ENCODE peak calls at places on chromosomes 12 and 14, in six cellular contexts. One of them, this sample, is unnamed.
A peak's percentile ranks its signal among the peaks of the same experiment; 100 is the strongest.

GRCh38 chr12:49357099-49357678 is 10.1 kb upstream of the SPATS2 start:
- DNase-seq in activated T-cell treated with anti-CD3 and anti-CD28 coated beads for 48 hours: no peak
- DNase-seq in stimulated activated CD4-positive, alpha-beta T cell treated with anti-CD3 and anti-CD28 coated beads, Interleukin-2, amount 100 ng/mL, for 48 hours: no peak
- DNase-seq in NCI-H524: peak; percentile 45
- DNase-seq in epithelial cell of proximal tubule: no peak
- DNase-seq in NCI-H82: peak; percentile 37
- DNase-seq in this sample: no peak

GRCh38 chr12:52032797-52033505 is 18.3 kb upstream of the NR4A1 start:
- DNase-seq in activated T-cell treated with anti-CD3 and anti-CD28 coated beads for 48 hours: peak; percentile 87
- DNase-seq in stimulated activated CD4-positive, alpha-beta T cell treated with anti-CD3 and anti-CD28 coated beads, Interleukin-2, amount 100 ng/mL, for 48 hours: peak; percentile 80
- DNase-seq in NCI-H524: peak; percentile 91
- DNase-seq in epithelial cell of proximal tubule: peak; percentile 46
- DNase-seq in NCI-H82: peak; percentile 99
- DNase-seq in this sample: peak; percentile 93

GRCh38 chr12:51811203-51811805 is 37.2 kb downstream of the FIGNL2 start:
- DNase-seq in activated T-cell treated with anti-CD3 and anti-CD28 coated beads for 48 hours: no peak
- DNase-seq in stimulated activated CD4-positive, alpha-beta T cell treated with anti-CD3 and anti-CD28 coated beads, Interleukin-2, amount 100 ng/mL, for 48 hours: no peak
- DNase-seq in NCI-H524: no peak
- DNase-seq in epithelial cell of proximal tubule: no peak
- DNase-seq in NCI-H82: no peak
- DNase-seq in this sample: no peak

GRCh38 chr12:2283480-2283879 is 230.7 kb downstream of the CACNA1C start:
- DNase-seq in activated T-cell treated with anti-CD3 and anti-CD28 coated beads for 48 hours: no peak
- DNase-seq in stimulated activated CD4-positive, alpha-beta T cell treated with anti-CD3 and anti-CD28 coated beads, Interleukin-2, amount 100 ng/mL, for 48 hours: no peak
- DNase-seq in NCI-H524: no peak
- DNase-seq in epithelial cell of proximal tubule: no peak
- DNase-seq in NCI-H82: no peak
- DNase-seq in this sample: no peak

GRCh38 chr12:46387697-46388096 is 15.1 kb upstream of the SLC38A2 start:
- DNase-seq in activated T-cell treated with anti-CD3 and anti-CD28 coated beads for 48 hours: no peak
- DNase-seq in stimulated activated CD4-positive, alpha-beta T cell treated with anti-CD3 and anti-CD28 coated beads, Interleukin-2, amount 100 ng/mL, for 48 hours: no peak
- DNase-seq in NCI-H524: no peak
- DNase-seq in epithelial cell of proximal tubule: no peak
- DNase-seq in NCI-H82: no peak
- DNase-seq in this sample: peak; percentile 56

GRCh38 chr12:132161796-132162507 is 17.7 kb downstream of the NOC4L start:
- DNase-seq in activated T-cell treated with anti-CD3 and anti-CD28 coated beads for 48 hours: no peak
- DNase-seq in stimulated activated CD4-positive, alpha-beta T cell treated with anti-CD3 and anti-CD28 coated beads, Interleukin-2, amount 100 ng/mL, for 48 hours: no peak
- DNase-seq in NCI-H524: no peak
- DNase-seq in epithelial cell of proximal tubule: no peak
- DNase-seq in NCI-H82: no peak
- DNase-seq in this sample: no peak

GRCh38 chr14:104143521-104144452 is 5.4 kb downstream of the KIF26A start:
- DNase-seq in activated T-cell treated with anti-CD3 and anti-CD28 coated beads for 48 hours: no peak
- DNase-seq in stimulated activated CD4-positive, alpha-beta T cell treated with anti-CD3 and anti-CD28 coated beads, Interleukin-2, amount 100 ng/mL, for 48 hours: no peak
- DNase-seq in NCI-H524: no peak
- DNase-seq in epithelial cell of proximal tubule: no peak
- DNase-seq in NCI-H82: no peak
- DNase-seq in this sample: no peak

GRCh38 chr12:75642226-75642625 is 130.8 kb upstream of the KRR1 start:
- DNase-seq in activated T-cell treated with anti-CD3 and anti-CD28 coated beads for 48 hours: no peak
- DNase-seq in stimulated activated CD4-positive, alpha-beta T cell treated with anti-CD3 and anti-CD28 coated beads, Interleukin-2, amount 100 ng/mL, for 48 hours: no peak
- DNase-seq in NCI-H524: no peak
- DNase-seq in epithelial cell of proximal tubule: no peak
- DNase-seq in NCI-H82: no peak
- DNase-seq in this sample: no peak

GRCh38 chr14:68359862-68360552 is 432.9 kb downstream of the ZFP36L1 start:
- DNase-seq in activated T-cell treated with anti-CD3 and anti-CD28 coated beads for 48 hours: no peak
- DNase-seq in stimulated activated CD4-positive, alpha-beta T cell treated with anti-CD3 and anti-CD28 coated beads, Interleukin-2, amount 100 ng/mL, for 48 hours: no peak
- DNase-seq in NCI-H524: no peak
- DNase-seq in epithelial cell of proximal tubule: no peak
- DNase-seq in NCI-H82: no peak
- DNase-seq in this sample: no peak

GRCh38 chr14:85483652-85484051 is 46.3 kb upstream of the FLRT2 start:
- DNase-seq in activated T-cell treated with anti-CD3 and anti-CD28 coated beads for 48 hours: no peak
- DNase-seq in stimulated activated CD4-positive, alpha-beta T cell treated with anti-CD3 and anti-CD28 coated beads, Interleukin-2, amount 100 ng/mL, for 48 hours: no peak
- DNase-seq in NCI-H524: no peak
- DNase-seq in epithelial cell of proximal tubule: no peak
- DNase-seq in NCI-H82: no peak
- DNase-seq in this sample: no peak

GRCh38 chr12:132558861-132559623 is 51.3 kb downstream of the LRCOL1 start:
- DNase-seq in activated T-cell treated with anti-CD3 and anti-CD28 coated beads for 48 hours: no peak
- DNase-seq in stimulated activated CD4-positive, alpha-beta T cell treated with anti-CD3 and anti-CD28 coated beads, Interleukin-2, amount 100 ng/mL, for 48 hours: no peak
- DNase-seq in NCI-H524: peak; percentile 10
- DNase-seq in epithelial cell of proximal tubule: peak; percentile 15
- DNase-seq in NCI-H82: no peak
- DNase-seq in this sample: no peak

GRCh38 chr12:118391836-118392235 is 15.5 kb downstream of the SUDS3 start:
- DNase-seq in activated T-cell treated with anti-CD3 and anti-CD28 coated beads for 48 hours: no peak
- DNase-seq in stimulated activated CD4-positive, alpha-beta T cell treated with anti-CD3 and anti-CD28 coated beads, Interleukin-2, amount 100 ng/mL, for 48 hours: no peak
- DNase-seq in NCI-H524: no peak
- DNase-seq in epithelial cell of proximal tubule: no peak
- DNase-seq in NCI-H82: no peak
- DNase-seq in this sample: no peak

GRCh38 chr14:56055521-56055920 is 62.7 kb upstream of the PELI2 start:
- DNase-seq in activated T-cell treated with anti-CD3 and anti-CD28 coated beads for 48 hours: no peak
- DNase-seq in stimulated activated CD4-positive, alpha-beta T cell treated with anti-CD3 and anti-CD28 coated beads, Interleukin-2, amount 100 ng/mL, for 48 hours: no peak
- DNase-seq in NCI-H524: no peak
- DNase-seq in epithelial cell of proximal tubule: no peak
- DNase-seq in NCI-H82: no peak
- DNase-seq in this sample: no peak

GRCh38 chr12:92859650-92860386 is 69.3 kb downstream of the EEA1 start:
- DNase-seq in activated T-cell treated with anti-CD3 and anti-CD28 coated beads for 48 hours: no peak
- DNase-seq in stimulated activated CD4-positive, alpha-beta T cell treated with anti-CD3 and anti-CD28 coated beads, Interleukin-2, amount 100 ng/mL, for 48 hours: no peak
- DNase-seq in NCI-H524: peak; percentile 41
- DNase-seq in epithelial cell of proximal tubule: no peak
- DNase-seq in NCI-H82: no peak
- DNase-seq in this sample: no peak

GRCh38 chr12:82019533-82019932 is 260.4 kb upstream of the PPFIA2 start:
- DNase-seq in activated T-cell treated with anti-CD3 and anti-CD28 coated beads for 48 hours: no peak
- DNase-seq in stimulated activated CD4-positive, alpha-beta T cell treated with anti-CD3 and anti-CD28 coated beads, Interleukin-2, amount 100 ng/mL, for 48 hours: no peak
- DNase-seq in NCI-H524: peak; percentile 22
- DNase-seq in epithelial cell of proximal tubule: no peak
- DNase-seq in NCI-H82: peak; percentile 11
- DNase-seq in this sample: no peak

GRCh38 chr14:56810341-56810740 is at the start of gene OTX2:
- DNase-seq in activated T-cell treated with anti-CD3 and anti-CD28 coated beads for 48 hours: no peak
- DNase-seq in stimulated activated CD4-positive, alpha-beta T cell treated with anti-CD3 and anti-CD28 coated beads, Interleukin-2, amount 100 ng/mL, for 48 hours: no peak
- DNase-seq in NCI-H524: peak; percentile 98
- DNase-seq in epithelial cell of proximal tubule: no peak
- DNase-seq in NCI-H82: peak; percentile 100
- DNase-seq in this sample: no peak

GRCh38 chr12:16610743-16611142 is 4.8 kb upstream of the LMO3 start:
- DNase-seq in activated T-cell treated with anti-CD3 and anti-CD28 coated beads for 48 hours: no peak
- DNase-seq in stimulated activated CD4-positive, alpha-beta T cell treated with anti-CD3 and anti-CD28 coated beads, Interleukin-2, amount 100 ng/mL, for 48 hours: no peak
- DNase-seq in NCI-H524: no peak
- DNase-seq in epithelial cell of proximal tubule: no peak
- DNase-seq in NCI-H82: no peak
- DNase-seq in this sample: no peak

GRCh38 chr12:5476356-5476755 is 44.4 kb downstream of the NTF3 start:
- DNase-seq in activated T-cell treated with anti-CD3 and anti-CD28 coated beads for 48 hours: no peak
- DNase-seq in stimulated activated CD4-positive, alpha-beta T cell treated with anti-CD3 and anti-CD28 coated beads, Interleukin-2, amount 100 ng/mL, for 48 hours: no peak
- DNase-seq in NCI-H524: no peak
- DNase-seq in epithelial cell of proximal tubule: no peak
- DNase-seq in NCI-H82: no peak
- DNase-seq in this sample: no peak

GRCh38 chr14:91270188-91270587 is 25.7 kb upstream of the GPR68 start:
- DNase-seq in activated T-cell treated with anti-CD3 and anti-CD28 coated beads for 48 hours: no peak
- DNase-seq in stimulated activated CD4-positive, alpha-beta T cell treated with anti-CD3 and anti-CD28 coated beads, Interleukin-2, amount 100 ng/mL, for 48 hours: no peak
- DNase-seq in NCI-H524: no peak
- DNase-seq in epithelial cell of proximal tubule: no peak
- DNase-seq in NCI-H82: no peak
- DNase-seq in this sample: no peak

GRCh38 chr12:82665142-82665923 is 21.4 kb upstream of the TMTC2 start:
- DNase-seq in activated T-cell treated with anti-CD3 and anti-CD28 coated beads for 48 hours: no peak
- DNase-seq in stimulated activated CD4-positive, alpha-beta T cell treated with anti-CD3 and anti-CD28 coated beads, Interleukin-2, amount 100 ng/mL, for 48 hours: no peak
- DNase-seq in NCI-H524: no peak
- DNase-seq in epithelial cell of proximal tubule: no peak
- DNase-seq in NCI-H82: no peak
- DNase-seq in this sample: no peak

GRCh38 chr12:78004451-78005093 is 173.9 kb downstream of the NAV3 start:
- DNase-seq in activated T-cell treated with anti-CD3 and anti-CD28 coated beads for 48 hours: no peak
- DNase-seq in stimulated activated CD4-positive, alpha-beta T cell treated with anti-CD3 and anti-CD28 coated beads, Interleukin-2, amount 100 ng/mL, for 48 hours: no peak
- DNase-seq in NCI-H524: no peak
- DNase-seq in epithelial cell of proximal tubule: no peak
- DNase-seq in NCI-H82: no peak
- DNase-seq in this sample: no peak

GRCh38 chr12:32885831-32886230 is 10.7 kb downstream of the PKP2 start:
- DNase-seq in activated T-cell treated with anti-CD3 and anti-CD28 coated beads for 48 hours: no peak
- DNase-seq in stimulated activated CD4-positive, alpha-beta T cell treated with anti-CD3 and anti-CD28 coated beads, Interleukin-2, amount 100 ng/mL, for 48 hours: no peak
- DNase-seq in NCI-H524: no peak
- DNase-seq in epithelial cell of proximal tubule: no peak
- DNase-seq in NCI-H82: no peak
- DNase-seq in this sample: no peak